ENCODE peak calls at places on chromosome 3, in five cellular contexts. U is A549, E is nephron progenitor cell, Q is epithelial cell of proximal tubule, J is tibial artery. T is an unnamed sample.

GRCh38 chr3:3084890-3085289 is 25.3 kb downstream of the IL5RA start:
- DNase-seq in U (no peak), E (no peak), Q (no peak), J (no peak), T (no peak)

GRCh38 chr3:31968927-31969418 is 12.1 kb downstream of the OSBPL10 start:
- DNase-seq in U (peak), E (peak), Q (peak), J (no peak), T (peak)

GRCh38 chr3:94011208-94011842 is 17.1 kb downstream of the STX19 start:
- DNase-seq in U (no peak), E (no peak), Q (no peak), J (no peak), T (no peak)

GRCh38 chr3:187746479-187747335 is 1.4 kb upstream of the BCL6 start:
- DNase-seq in U (no peak), E (no peak), Q (no peak), J (no peak), T (no peak)

GRCh38 chr3:101243285-101244211 is 76.8 kb downstream of the IMPG2 start:
- DNase-seq in U (no peak), E (no peak), Q (no peak), J (no peak), T (no peak)

GRCh38 chr3:182121424-182121823 is 409.7 kb downstream of the SOX2 start:
- DNase-seq in U (no peak), E (no peak), Q (no peak), J (no peak), T (no peak)

GRCh38 chr3:172288625-172289024 is 159.6 kb downstream of the GHSR start:
- DNase-seq in U (no peak), E (no peak), Q (no peak), J (no peak), T (no peak)

GRCh38 chr3:48467110-48467454 is 20.5 kb downstream of the ATRIP start:
- DNase-seq in U (no peak), E (no peak), Q (no peak), J (no peak), T (no peak)

GRCh38 chr3:51508255-51508654 is 8.4 kb upstream of the DCAF1 start:
- DNase-seq in U (no peak), E (no peak), Q (no peak), J (no peak), T (no peak)

GRCh38 chr3:171169443-171169842 is 142.9 kb upstream of the SLC2A2 start:
- DNase-seq in U (no peak), E (no peak), Q (no peak), J (no peak), T (no peak)

GRCh38 chr3:103393395-103394186 is 958.8 kb downstream of the ZPLD1 start:
- DNase-seq in U (no peak), E (no peak), Q (no peak), J (no peak), T (no peak)

GRCh38 chr3:177830411-177830849 is 633.1 kb upstream of the TBL1XR1 start:
- DNase-seq in U (no peak), E (no peak), Q (no peak), J (no peak), T (no peak)

GRCh38 chr3:164460851-164461250 is 617.4 kb downstream of the SI start:
- DNase-seq in U (no peak), E (no peak), Q (no peak), J (no peak), T (no peak)

GRCh38 chr3:113136071-113136470 is 75.3 kb upstream of the BOC start:
- DNase-seq in U (peak), E (no peak), Q (peak), J (no peak), T (no peak)

GRCh38 chr3:58333206-58334012 is 717 bp downstream of the PXK start:
- DNase-seq in U (peak), E (peak), Q (no peak), J (peak), T (peak)

GRCh38 chr3:45241206-45241605 is 15.1 kb upstream of the TMEM158 start:
- DNase-seq in U (no peak), E (no peak), Q (no peak), J (no peak), T (no peak)

GRCh38 chr3:115836944-115837343 is 213.6 kb downstream of the GAP43 start:
- DNase-seq in U (peak), E (no peak), Q (no peak), J (no peak), T (no peak)

GRCh38 chr3:102737353-102737752 is 302.5 kb downstream of the ZPLD1 start:
- DNase-seq in U (no peak), E (no peak), Q (no peak), J (no peak), T (no peak)

GRCh38 chr3:186307594-186307993 is 54.4 kb downstream of the DGKG start:
- DNase-seq in U (peak), E (peak), Q (no peak), J (no peak), T (no peak)

GRCh38 chr3:100982710-100983109 is 10.5 kb downstream of the ABI3BP start:
- DNase-seq in U (no peak), E (no peak), Q (no peak), J (peak), T (no peak)

GRCh38 chr3:25455316-25456232 is 27.5 kb downstream of the RARB start:
- DNase-seq in U (no peak), E (peak), Q (no peak), J (peak), T (no peak)

GRCh38 chr3:2098398-2099027 is at the start of gene CNTN4:
- DNase-seq in U (peak), E (peak), Q (no peak), J (peak), T (peak)

GRCh38 chr3:114496874-114497273 is 203.0 kb downstream of the TIGIT start:
- DNase-seq in U (peak), E (no peak), Q (peak), J (no peak), T (peak)

GRCh38 chr3:179660872-179661271 is 8.0 kb downstream of the USP13 start:
- DNase-seq in U (no peak), E (no peak), Q (no peak), J (no peak), T (no peak)

GRCh38 chr3:98732239-98733054 is 30.7 kb upstream of the ST3GAL6 start:
- DNase-seq in U (peak), E (peak), Q (no peak), J (peak), T (peak)

GRCh38 chr3:86244897-86245296 is 746.1 kb downstream of the VGLL3 start:
- DNase-seq in U (no peak), E (peak), Q (no peak), J (no peak), T (no peak)

GRCh38 chr3:141275973-141276372 is 44.3 kb downstream of the PXYLP1 start:
- DNase-seq in U (peak), E (no peak), Q (no peak), J (no peak), T (peak)

GRCh38 chr3:153052096-153052460 is 109.9 kb upstream of the RAP2B start:
- DNase-seq in U (peak), E (no peak), Q (peak), J (peak), T (no peak)

GRCh38 chr3:51400169-51400568 is 9.1 kb downstream of the RBM15B start:
- DNase-seq in U (no peak), E (no peak), Q (no peak), J (no peak), T (no peak)

GRCh38 chr3:164897335-164897734 is 181.0 kb downstream of the SI start:
- DNase-seq in U (no peak), E (no peak), Q (no peak), J (no peak), T (no peak)

GRCh38 chr3:14317057-14317553 is 85.3 kb upstream of the SLC6A6 start:
- DNase-seq in U (no peak), E (no peak), Q (no peak), J (no peak), T (no peak)

GRCh38 chr3:124791142-124791541 is 60.9 kb downstream of the UMPS start:
- DNase-seq in U (no peak), E (no peak), Q (no peak), J (no peak), T (no peak)

DNA sequence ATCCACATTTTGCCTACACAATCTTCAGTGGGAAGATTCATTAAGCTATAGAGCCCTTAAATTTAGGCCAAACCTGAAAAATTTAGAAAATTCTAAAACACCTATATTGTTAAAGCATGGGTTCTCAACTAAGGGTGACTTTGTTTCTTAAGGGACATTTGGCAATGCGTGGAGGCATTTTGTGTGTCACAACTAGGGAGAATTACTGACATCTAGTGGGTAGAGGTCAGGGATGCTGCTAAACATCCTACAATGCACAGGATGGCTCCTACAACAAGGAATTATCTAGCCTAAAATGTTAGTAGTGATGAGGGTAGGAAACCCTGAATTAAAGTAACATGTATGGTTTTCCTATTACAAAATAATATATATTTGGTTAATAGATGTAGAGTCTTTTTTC is 55.8 kb downstream of the TBC1D5 start:
- DNase-seq in U (peak), E (no peak), Q (no peak), J (no peak), T (no peak)
- TF ChIP-seq CTCF in U (peak), E (peak), Q (peak), J (no peak), T (peak)

GRCh38 chr3:155078959-155079794 is 942 bp upstream of the MME start:
- DNase-seq in U (no peak), E (no peak), Q (no peak), J (no peak), T (peak)
- TF ChIP-seq CTCF in U (no peak), E (peak), Q (no peak), J (no peak), T (no peak)

GRCh38 chr3:49654955-49655556 is 19.1 kb upstream of the APEH start:
- DNase-seq in U (no peak), E (no peak), Q (no peak), J (no peak), T (no peak)

GRCh38 chr3:49655731-49656285 is 18.3 kb upstream of the APEH start:
- DNase-seq in U (no peak), E (no peak), Q (no peak), J (no peak), T (no peak)

GRCh38 chr3:49654176-49654825 is 19.9 kb upstream of the APEH start:
- DNase-seq in U (no peak), E (no peak), Q (no peak), J (no peak), T (no peak)

GRCh38 chr3:49657208-49657915 is 16.8 kb upstream of the APEH start:
- DNase-seq in U (no peak), E (no peak), Q (no peak), J (no peak), T (no peak)

GRCh38 chr3:49656541-49657112 is 17.5 kb upstream of the APEH start:
- DNase-seq in U (no peak), E (no peak), Q (no peak), J (no peak), T (no peak)
- TF ChIP-seq CTCF in U (no peak), E (no peak), Q (no peak), J (no peak), T (no peak)

GRCh38 chr3:183534249-183534648 is 21.3 kb downstream of the KLHL6 start:
- DNase-seq in U (peak), E (no peak), Q (peak), J (no peak), T (no peak)

GRCh38 chr3:183537295-183537730 is 18.2 kb downstream of the KLHL6 start:
- DNase-seq in U (no peak), E (no peak), Q (peak), J (peak), T (no peak)

GRCh38 chr3:183533410-183534132 is 21.9 kb downstream of the KLHL6 start:
- DNase-seq in U (no peak), E (no peak), Q (peak), J (no peak), T (peak)

GRCh38 chr3:183538475-183538874 is 17.0 kb downstream of the KLHL6 start:
- DNase-seq in U (no peak), E (no peak), Q (no peak), J (no peak), T (no peak)

GRCh38 chr3:183536238-183536880 is 19.1 kb downstream of the KLHL6 start:
- DNase-seq in U (no peak), E (no peak), Q (no peak), J (no peak), T (no peak)
- TF ChIP-seq CTCF in U (no peak), E (no peak), Q (no peak), J (no peak), T (no peak)

DNA sequence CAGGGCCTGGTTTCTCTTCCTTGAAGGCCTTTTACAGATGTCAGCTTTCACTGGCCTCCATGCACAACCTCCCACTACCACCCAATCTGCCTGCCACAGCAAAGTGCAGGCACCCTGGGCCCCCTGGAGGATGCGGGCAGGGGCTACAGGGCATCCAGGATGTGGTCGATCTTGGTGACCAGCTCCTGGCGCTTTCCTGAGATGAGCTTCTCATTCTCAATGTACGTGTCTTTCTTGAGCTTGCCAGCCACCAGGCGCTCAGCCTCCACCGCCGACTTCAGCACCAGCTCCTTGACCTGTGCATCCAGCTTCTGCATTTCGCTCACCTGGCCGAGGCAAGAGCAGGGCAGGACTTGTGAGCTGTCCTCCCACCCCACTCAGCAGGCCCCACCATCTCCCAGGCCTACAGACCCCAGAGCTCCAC is 30.3 kb downstream of the RPN1 start:
- DNase-seq in U (no peak), E (no peak), Q (no peak), J (no peak), T (no peak)
- TF ChIP-seq CTCF in U (no peak), E (no peak), Q (peak), J (no peak), T (no peak)

T was measured in Caco-2.